ENCODE peak calls at places on chromosome 21, in five cellular contexts. F is mucosa of descending colon, J is retinal pigment epithelial cell, Y is GM13976, S is testis. W is an unnamed sample.

GRCh38 chr21:34952701-34953100 is 96.4 kb downstream of the RUNX1 start:
- DNase-seq in Y (no peak), S (no peak), J (no peak), F (no peak), W (peak; percentile 19)

GRCh38 chr21:43305811-43306311 is 121.1 kb downstream of the SIK1 start:
- DNase-seq in S (no peak), Y (no peak), J (no peak), F (no peak), W (no peak)

GRCh38 chr21:30372139-30372770 is at the start of gene KRTAP13-2:
- DNase-seq in S (no peak), Y (no peak), J (no peak), F (peak; percentile 3), W (no peak)

GRCh38 chr21:43613755-43614638 is 45.3 kb downstream of the HSF2BP start:
- DNase-seq in S (no peak), Y (peak; percentile 70), F (no peak), J (no peak), W (no peak)

GRCh38 chr21:43803558-43804300 is 14.4 kb downstream of the RRP1 start:
- DNase-seq in Y (no peak), S (no peak), J (no peak), F (no peak), W (no peak)

GRCh38 chr21:46518983-46519583 is 60.4 kb downstream of the DIP2A start:
- DNase-seq in F (no peak), Y (no peak), J (no peak), S (no peak), W (no peak)

GRCh38 chr21:29557200-29557599 is 258.5 kb downstream of the BACH1 start:
- DNase-seq in F (no peak), J (no peak), Y (no peak), S (no peak), W (no peak)

GRCh38 chr21:35614412-35614901 is 445.9 kb downstream of the SETD4 start:
- DNase-seq in J (no peak), F (no peak), S (no peak), Y (no peak), W (no peak)

GRCh38 chr21:32020551-32020950 is 147.7 kb downstream of the HUNK start:
- DNase-seq in Y (no peak), J (no peak), S (no peak), F (no peak), W (no peak)

GRCh38 chr21:35314896-35315582 is 265.9 kb upstream of the RUNX1 start:
- DNase-seq in F (no peak), Y (no peak), J (no peak), S (no peak), W (no peak)

GRCh38 chr21:35084869-35085268 is 35.8 kb upstream of the RUNX1 start:
- DNase-seq in Y (no peak), J (peak; percentile 33), F (no peak), S (no peak), W (no peak)

GRCh38 chr21:17513214-17514123 is 626 bp downstream of the CXADR start:
- DNase-seq in Y (peak; percentile 40), F (peak; percentile 51), S (peak; percentile 48), J (no peak), W (peak; percentile 32)

GRCh38 chr21:46459356-46460112 is 843 bp downstream of the DIP2A start:
- DNase-seq in S (peak; percentile 57), F (peak; percentile 60), J (no peak), Y (peak; percentile 49), W (peak; percentile 17)

GRCh38 chr21:33540711-33541104 is 1.2 kb downstream of the GART start:
- DNase-seq in S (no peak), J (no peak), Y (no peak), F (no peak), W (no peak)

GRCh38 chr21:29647353-29647781 is 292.4 kb downstream of the GRIK1 start:
- DNase-seq in S (no peak), J (no peak), Y (no peak), F (no peak), W (no peak)

GRCh38 chr21:35920428-35920827 is 139.9 kb downstream of the SETD4 start:
- DNase-seq in J (no peak), F (peak; percentile 20), Y (no peak), S (no peak), W (no peak)

GRCh38 chr21:32702702-32703101 is 25.1 kb downstream of the SYNJ1 start:
- DNase-seq in Y (no peak), F (no peak), S (no peak), J (no peak), W (no peak)

GRCh38 chr21:16345757-16346156 is 616.0 kb downstream of the USP25 start:
- DNase-seq in Y (no peak), J (no peak), S (no peak), F (no peak), W (no peak)

GRCh38 chr21:28632718-28633408 is 359.8 kb downstream of the LTN1 start:
- DNase-seq in S (no peak), Y (no peak), F (no peak), J (no peak), W (no peak)

GRCh38 chr21:36310016-36310415 is 10.0 kb upstream of the MORC3 start:
- DNase-seq in J (no peak), Y (peak; percentile 65), F (no peak), S (no peak), W (no peak)

GRCh38 chr21:46159841-46160562 is 4.6 kb upstream of the FTCD start:
- DNase-seq in J (no peak), F (no peak), S (peak; percentile 11), Y (no peak), W (no peak)

GRCh38 chr21:17370263-17370662 is 142.6 kb upstream of the CXADR start:
- DNase-seq in Y (no peak), J (no peak), S (no peak), F (peak; percentile 9), W (peak; percentile 62)

GRCh38 chr21:31410763-31411278 is 66.8 kb upstream of the TIAM1 start:
- DNase-seq in J (no peak), Y (no peak), F (no peak), S (no peak), W (no peak)

GRCh38 chr21:36461918-36462486 is 17.9 kb downstream of the CLDN14 start:
- DNase-seq in J (no peak), Y (no peak), F (peak; percentile 50), S (no peak), W (peak; percentile 16)

GRCh38 chr21:35045539-35046222 is 3.4 kb downstream of the RUNX1 start:
- DNase-seq in S (no peak), F (no peak), J (no peak), Y (no peak), W (no peak)

GRCh38 chr21:15023782-15024181 is 41.0 kb downstream of the NRIP1 start:
- DNase-seq in J (no peak), Y (no peak), S (no peak), F (no peak), W (no peak)

GRCh38 chr21:27818847-27819246 is 852.0 kb upstream of the ADAMTS5 start:
- DNase-seq in F (no peak), Y (no peak), J (no peak), S (no peak), W (peak; percentile 34)

GRCh38 chr21:14675774-14676530 is 129.8 kb upstream of the SAMSN1 start:
- DNase-seq in S (peak; percentile 19), J (no peak), Y (no peak), F (peak; percentile 35), W (no peak)

DNA sequence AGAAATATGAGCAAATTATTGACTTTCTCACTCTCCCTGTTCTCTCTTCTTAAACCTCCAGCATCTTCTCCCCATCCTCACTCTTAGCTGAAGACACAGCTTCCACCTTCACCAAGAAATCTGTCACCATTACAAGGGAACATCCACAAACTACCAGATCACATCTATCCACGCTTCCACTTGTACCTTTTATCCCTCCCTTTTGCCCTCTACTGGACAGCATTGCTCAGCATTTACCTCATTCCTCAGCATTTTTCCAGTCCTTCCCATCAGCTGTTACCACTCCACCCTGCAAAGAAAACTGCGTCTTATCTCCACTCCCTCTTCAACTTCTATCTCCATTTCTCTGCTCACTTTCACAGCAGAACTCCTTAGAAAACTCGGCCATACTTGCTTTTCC is 42.6 kb downstream of the KCNJ6 start:
- DNase-seq in S (no peak), Y (no peak), J (no peak), F (peak; percentile 13), W (no peak)
- TF ChIP-seq CTCF in S (no peak), Y (no peak), J (peak; percentile 35), F (no peak), W (no peak)

GRCh38 chr21:21101911-21102310 is 103.7 kb downstream of the NCAM2 start:
- DNase-seq in F (peak; percentile 10), S (peak; percentile 67), J (peak; percentile 16), Y (no peak), W (no peak)
- TF ChIP-seq CTCF in F (no peak), S (peak; percentile 32), J (peak; percentile 57), Y (no peak), W (no peak)

DNA sequence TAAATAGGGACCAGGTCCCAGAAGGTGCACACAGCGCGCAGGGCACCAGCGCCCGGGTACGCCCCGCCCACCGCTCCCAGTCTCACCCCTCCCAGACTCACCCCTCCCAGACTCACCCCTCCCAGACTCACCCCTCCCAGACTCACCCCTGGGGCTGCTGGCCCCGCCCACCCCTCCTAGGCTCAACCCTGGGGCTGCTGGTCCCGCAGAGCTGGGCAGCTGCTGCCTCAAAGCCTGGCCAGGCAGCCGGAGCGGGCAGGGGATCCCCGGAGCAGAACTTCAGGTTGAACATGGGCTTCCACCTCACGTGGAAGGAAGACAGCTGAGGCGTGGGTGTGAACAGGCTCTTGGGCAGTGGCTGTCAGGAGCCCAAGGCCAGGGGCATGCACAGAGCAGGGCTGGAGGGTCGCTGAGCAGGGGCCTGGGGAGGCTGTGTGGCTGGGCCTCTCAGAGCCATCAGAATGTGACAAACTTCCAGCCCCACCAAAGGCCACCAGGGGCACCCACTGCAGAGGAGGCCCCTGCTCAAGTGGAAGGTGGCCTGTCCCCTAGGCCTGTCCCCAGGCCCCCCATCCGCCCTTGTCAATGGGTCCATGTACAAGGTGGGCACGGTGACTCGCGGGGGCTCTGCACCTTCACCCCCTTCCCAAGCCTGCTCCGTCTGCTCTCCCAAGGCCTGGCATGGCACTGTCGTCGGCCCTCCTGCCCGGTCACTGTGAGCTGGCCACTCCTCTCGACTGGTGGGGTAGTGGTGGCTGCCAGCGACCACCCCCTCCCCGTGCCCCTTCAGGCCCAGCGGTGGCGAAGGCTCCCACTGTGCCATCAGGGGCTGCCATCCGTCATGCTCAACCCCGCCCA is 20.4 kb upstream of the SUMO3 start:
- DNase-seq in Y (no peak), J (no peak), S (no peak), F (no peak), W (no peak)
- TF ChIP-seq CTCF in Y (no peak), J (no peak), S (no peak), F (no peak), W (no peak)

GRCh38 chr21:41817228-41817627 is 50.4 kb upstream of the RIPK4 start:
- DNase-seq in J (peak; percentile 42), S (peak; percentile 72), Y (peak; percentile 75), F (peak; percentile 72), W (peak; percentile 71)
- TF ChIP-seq CTCF in J (peak; percentile 94), S (no peak), Y (peak; percentile 43), F (peak; percentile 34), W (peak; percentile 35)

GRCh38 chr21:40146201-40146890 is 279.1 kb downstream of the PCP4 start:
- DNase-seq in J (no peak), S (no peak), F (no peak), Y (no peak), W (no peak)
- TF ChIP-seq CTCF in J (no peak), S (no peak), F (no peak), Y (no peak), W (no peak)